ENCODE peak calls at places on chromosomes 11 and 22, in four cellular contexts. One of them, this sample, is unnamed.

GRCh38 chr11:128776088-128776433 is 82.2 kb downstream of the FLI1 start:
- DNase-seq in stomach: no peak
- DNase-seq in K562: no peak
- DNase-seq in suprapubic skin: no peak
- DNase-seq in this sample: no peak

GRCh38 chr11:44849922-44850321 is 100.8 kb downstream of the TP53I11 start:
- DNase-seq in stomach: no peak
- DNase-seq in K562: no peak
- DNase-seq in suprapubic skin: no peak
- DNase-seq in this sample: no peak

GRCh38 chr11:24234822-24235508 is 261.9 kb upstream of the LUZP2 start:
- DNase-seq in K562: no peak
- DNase-seq in suprapubic skin: no peak
- DNase-seq in stomach: peak; percentile 66
- DNase-seq in this sample: no peak

GRCh38 chr11:5737091-5737490 is 843 bp downstream of the OR56B1 start:
- DNase-seq in stomach: no peak
- DNase-seq in suprapubic skin: no peak
- DNase-seq in K562: no peak
- DNase-seq in this sample: no peak

GRCh38 chr11:9738126-9738525 is 74.2 kb downstream of the SWAP70 start:
- DNase-seq in suprapubic skin: no peak
- DNase-seq in stomach: no peak
- DNase-seq in K562: no peak
- DNase-seq in this sample: peak; percentile 89

GRCh38 chr11:73426184-73426845 is 50.1 kb downstream of the RELT start:
- DNase-seq in K562: no peak
- DNase-seq in suprapubic skin: no peak
- DNase-seq in stomach: no peak
- DNase-seq in this sample: no peak

GRCh38 chr22:20584029-20584871 is 76.8 kb downstream of the MED15 start:
- DNase-seq in stomach: no peak
- DNase-seq in K562: no peak
- DNase-seq in suprapubic skin: no peak
- DNase-seq in this sample: no peak

GRCh38 chr11:26741036-26741435 is 19.2 kb upstream of the SLC5A12 start:
- DNase-seq in stomach: no peak
- DNase-seq in K562: peak; percentile 4
- DNase-seq in suprapubic skin: no peak
- DNase-seq in this sample: no peak

GRCh38 chr22:37379085-37379484 is 48.2 kb downstream of the ELFN2 start:
- DNase-seq in stomach: no peak
- DNase-seq in suprapubic skin: no peak
- DNase-seq in K562: no peak
- DNase-seq in this sample: no peak

GRCh38 chr22:31144223-31144622 is 3.9 kb upstream of the PLA2G3 start:
- DNase-seq in stomach: no peak
- DNase-seq in suprapubic skin: no peak
- DNase-seq in K562: no peak
- DNase-seq in this sample: no peak

DNA sequence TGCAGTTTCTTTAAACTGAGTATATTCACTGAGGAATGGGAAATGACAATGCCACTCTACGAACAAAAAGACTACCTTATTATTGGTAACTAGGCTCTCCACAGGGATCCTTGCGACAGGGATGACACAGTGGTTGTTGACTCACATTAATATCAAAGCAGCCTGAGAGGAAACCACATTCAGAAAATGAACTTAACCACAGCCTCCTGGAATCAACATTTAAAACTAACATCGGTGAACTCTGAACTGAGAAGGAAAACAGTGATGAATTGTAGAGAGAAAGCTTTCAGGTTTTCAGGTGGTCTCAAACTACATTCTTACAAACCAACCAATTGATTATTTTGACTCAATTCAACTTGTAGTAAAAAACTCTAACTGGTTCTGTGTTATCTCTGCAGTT is 90.3 kb upstream of the MTMR2 start:
- DNase-seq in suprapubic skin: no peak
- DNase-seq in stomach: no peak
- DNase-seq in K562: no peak
- DNase-seq in this sample: no peak
- TF ChIP-seq EP300 in suprapubic skin: no peak
- TF ChIP-seq EP300 in stomach: no peak
- TF ChIP-seq EP300 in K562: no peak
- TF ChIP-seq EP300 in this sample: no peak

GRCh38 chr11:133272386-133272785 is 259.9 kb downstream of the OPCML start:
- DNase-seq in suprapubic skin: no peak
- DNase-seq in K562: no peak
- DNase-seq in stomach: no peak
- DNase-seq in this sample: no peak

GRCh38 chr11:133271206-133271605 is 261.1 kb downstream of the OPCML start:
- DNase-seq in suprapubic skin: no peak
- DNase-seq in stomach: no peak
- DNase-seq in K562: no peak
- DNase-seq in this sample: no peak

GRCh38 chr11:133263332-133263731 is 269.0 kb downstream of the OPCML start:
- DNase-seq in K562: no peak
- DNase-seq in stomach: no peak
- DNase-seq in suprapubic skin: no peak
- DNase-seq in this sample: no peak

GRCh38 chr11:133265536-133265935 is 266.8 kb downstream of the OPCML start:
- DNase-seq in K562: no peak
- DNase-seq in stomach: no peak
- DNase-seq in suprapubic skin: no peak
- DNase-seq in this sample: no peak

GRCh38 chr11:133269272-133269671 is 263.0 kb downstream of the OPCML start:
- DNase-seq in stomach: no peak
- DNase-seq in suprapubic skin: no peak
- DNase-seq in K562: no peak
- DNase-seq in this sample: no peak
- TF ChIP-seq POLR2AphosphoS5 in stomach: no peak
- TF ChIP-seq POLR2AphosphoS5 in suprapubic skin: no peak
- TF ChIP-seq POLR2AphosphoS5 in K562: no peak
- TF ChIP-seq POLR2AphosphoS5 in this sample: no peak

DNA sequence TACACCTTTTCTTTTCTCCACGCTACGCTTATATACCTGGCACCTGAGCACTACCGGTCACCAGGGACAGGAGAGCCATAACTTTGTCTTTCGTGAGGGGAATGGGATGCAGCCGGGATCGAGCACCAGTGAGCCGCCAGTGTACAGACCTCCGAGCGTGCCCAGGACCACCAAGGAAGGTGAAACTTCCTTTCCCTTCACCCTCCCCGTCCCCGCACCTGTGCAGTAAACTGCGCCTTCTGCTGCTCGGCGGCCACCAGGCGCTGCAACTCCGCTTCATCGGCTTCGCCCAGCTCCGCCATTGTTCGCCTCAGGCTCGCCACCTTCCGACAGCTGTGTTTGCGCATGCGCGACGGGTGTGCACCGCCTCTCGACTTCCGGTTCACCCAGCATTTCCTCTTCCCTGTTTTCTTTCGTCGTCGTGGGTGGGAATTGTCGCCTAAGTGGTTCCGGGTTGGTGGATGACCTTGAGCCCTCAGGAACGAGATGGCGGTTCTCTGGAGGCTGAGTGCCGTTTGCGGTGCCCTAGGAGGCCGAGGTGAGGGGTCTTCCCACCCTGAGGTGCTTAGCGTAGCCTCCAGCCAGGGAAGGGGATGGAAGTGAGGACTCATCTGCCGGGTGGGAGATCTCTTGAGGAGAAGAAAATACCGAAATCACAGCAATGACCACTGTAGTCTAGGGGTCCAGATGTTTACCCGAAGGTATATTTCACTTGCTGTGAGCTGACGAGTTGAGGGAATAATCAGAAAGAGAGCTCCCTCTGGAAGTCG is at the start of the genes SDHD and TIMM8B:
- DNase-seq in stomach: peak; percentile 95
- DNase-seq in suprapubic skin: peak; percentile 98
- DNase-seq in K562: peak; percentile 95
- DNase-seq in this sample: peak; percentile 98
- H3K36me3 ChIP-seq in stomach: peaks cover 76% of the 10 kb centered on the region
- H3K36me3 ChIP-seq in suprapubic skin: peaks cover 64% of the 10 kb centered on the region
- H3K36me3 ChIP-seq in K562: peaks cover 89% of the 10 kb centered on the region
- H3K36me3 ChIP-seq in this sample: peaks cover 76% of the 10 kb centered on the region

DNA sequence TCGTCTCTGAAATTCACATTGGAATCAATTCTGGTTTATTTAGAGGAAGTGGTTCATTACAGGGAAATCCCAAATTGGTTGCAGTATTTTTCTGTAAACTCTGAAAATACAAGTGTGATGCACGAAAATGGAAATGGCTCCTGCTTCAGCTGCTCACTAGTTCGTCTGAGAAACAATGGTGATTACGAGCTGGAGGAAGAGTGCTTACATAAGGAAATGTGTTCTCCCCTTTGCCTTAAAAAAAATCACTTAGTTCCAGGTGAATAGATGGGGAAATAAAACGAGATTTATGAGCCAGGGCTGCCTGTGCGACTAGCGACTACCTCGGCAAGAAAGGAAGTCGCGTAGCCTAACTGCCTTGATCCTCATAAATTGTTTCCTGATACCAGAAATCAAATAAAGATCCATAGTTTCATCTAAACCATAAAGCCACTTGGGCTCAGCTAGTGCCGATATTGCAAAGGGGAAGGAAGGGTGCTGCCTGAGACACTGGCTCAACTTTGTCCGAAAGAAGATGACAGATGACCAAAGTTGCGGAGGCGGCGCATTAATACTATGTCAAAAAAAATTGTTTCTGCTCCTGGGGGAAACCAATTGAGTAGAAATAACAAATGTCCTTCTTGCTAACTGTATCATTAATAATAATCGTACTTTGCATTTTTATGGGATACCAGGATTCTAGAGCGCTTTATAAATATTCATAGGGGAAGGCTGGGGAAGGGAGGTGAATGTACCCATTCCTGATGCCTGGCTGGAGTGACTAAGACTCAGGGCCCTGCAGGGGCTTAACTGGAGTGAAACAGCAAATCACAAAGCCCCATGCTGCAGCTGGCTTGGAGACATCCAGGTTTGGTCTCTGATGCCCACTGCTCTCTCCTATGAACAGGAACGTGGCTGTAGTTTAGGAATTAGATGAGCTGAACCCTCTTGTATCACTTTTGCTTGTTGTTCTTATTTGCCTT is 185.7 kb downstream of the BLID start:
- DNase-seq in K562: no peak
- DNase-seq in stomach: no peak
- DNase-seq in suprapubic skin: no peak
- DNase-seq in this sample: no peak
- TF ChIP-seq EP300 in K562: no peak
- TF ChIP-seq EP300 in stomach: no peak
- TF ChIP-seq EP300 in suprapubic skin: no peak
- TF ChIP-seq EP300 in this sample: no peak

GRCh38 chr22:36334838-36335603 is 52.7 kb downstream of the MYH9 start:
- DNase-seq in suprapubic skin: no peak
- DNase-seq in stomach: no peak
- DNase-seq in K562: peak; percentile 24
- DNase-seq in this sample: peak; percentile 89
- TF ChIP-seq POLR2AphosphoS5 in suprapubic skin: no peak
- TF ChIP-seq POLR2AphosphoS5 in stomach: peak; percentile 2
- TF ChIP-seq POLR2AphosphoS5 in K562: no peak
- TF ChIP-seq POLR2AphosphoS5 in this sample: peak; percentile 53

This sample was measured in sigmoid colon.